ENCODE peak calls at places on chromosomes 13 and 19, in ten cellular contexts. One of them, this sample, is unnamed.

GRCh38 chr19:7478173-7478842 is 10.5 kb downstream of the PEX11G start:
- DNase-seq in psoas muscle: no peak
- DNase-seq in cardiac muscle cell: no peak
- DNase-seq in A549: no peak
- DNase-seq in endodermal cell: no peak
- DNase-seq in esophagus squamous epithelium: no peak
- DNase-seq in fibroblast of pulmonary artery: no peak
- DNase-seq in RWPE1: no peak
- DNase-seq in GM13976: no peak
- DNase-seq in fibroblast of the aortic adventitia: peak
- DNase-seq in this sample: no peak

GRCh38 chr13:44927953-44928352 is 61.3 kb downstream of the NUFIP1 start:
- DNase-seq in psoas muscle: no peak
- DNase-seq in cardiac muscle cell: no peak
- DNase-seq in A549: no peak
- DNase-seq in endodermal cell: no peak
- DNase-seq in esophagus squamous epithelium: no peak
- DNase-seq in fibroblast of pulmonary artery: no peak
- DNase-seq in RWPE1: no peak
- DNase-seq in GM13976: no peak
- DNase-seq in fibroblast of the aortic adventitia: peak
- DNase-seq in this sample: no peak

GRCh38 chr13:100301418-100301817 is 212.5 kb downstream of the PCCA start:
- DNase-seq in psoas muscle: no peak
- DNase-seq in cardiac muscle cell: no peak
- DNase-seq in A549: no peak
- DNase-seq in endodermal cell: no peak
- DNase-seq in esophagus squamous epithelium: no peak
- DNase-seq in fibroblast of pulmonary artery: peak
- DNase-seq in RWPE1: no peak
- DNase-seq in GM13976: no peak
- DNase-seq in fibroblast of the aortic adventitia: no peak
- DNase-seq in this sample: no peak

GRCh38 chr13:35926859-35927530 is 204.2 kb downstream of the DCLK1 start:
- DNase-seq in psoas muscle: no peak
- DNase-seq in cardiac muscle cell: peak
- DNase-seq in A549: no peak
- DNase-seq in endodermal cell: no peak
- DNase-seq in esophagus squamous epithelium: no peak
- DNase-seq in fibroblast of pulmonary artery: no peak
- DNase-seq in RWPE1: no peak
- DNase-seq in GM13976: no peak
- DNase-seq in fibroblast of the aortic adventitia: peak
- DNase-seq in this sample: no peak

GRCh38 chr19:40366697-40367561 is 18.4 kb downstream of the PLD3 start:
- DNase-seq in psoas muscle: no peak
- DNase-seq in cardiac muscle cell: peak
- DNase-seq in A549: no peak
- DNase-seq in endodermal cell: peak
- DNase-seq in esophagus squamous epithelium: no peak
- DNase-seq in fibroblast of pulmonary artery: peak
- DNase-seq in RWPE1: no peak
- DNase-seq in GM13976: no peak
- DNase-seq in fibroblast of the aortic adventitia: no peak
- DNase-seq in this sample: no peak

GRCh38 chr13:113021391-113021790 is 52.4 kb downstream of the MCF2L start:
- DNase-seq in psoas muscle: no peak
- DNase-seq in cardiac muscle cell: no peak
- DNase-seq in A549: no peak
- DNase-seq in endodermal cell: no peak
- DNase-seq in esophagus squamous epithelium: no peak
- DNase-seq in fibroblast of pulmonary artery: no peak
- DNase-seq in RWPE1: no peak
- DNase-seq in GM13976: no peak
- DNase-seq in fibroblast of the aortic adventitia: no peak
- DNase-seq in this sample: no peak

GRCh38 chr19:47135156-47135555 is 4.5 kb downstream of the SAE1 start:
- DNase-seq in psoas muscle: no peak
- DNase-seq in cardiac muscle cell: no peak
- DNase-seq in A549: no peak
- DNase-seq in endodermal cell: no peak
- DNase-seq in esophagus squamous epithelium: no peak
- DNase-seq in fibroblast of pulmonary artery: no peak
- DNase-seq in RWPE1: no peak
- DNase-seq in GM13976: no peak
- DNase-seq in fibroblast of the aortic adventitia: no peak
- DNase-seq in this sample: no peak

GRCh38 chr13:39210961-39211534 is 172.8 kb downstream of the NHLRC3 start:
- DNase-seq in psoas muscle: no peak
- DNase-seq in cardiac muscle cell: no peak
- DNase-seq in A549: no peak
- DNase-seq in endodermal cell: no peak
- DNase-seq in esophagus squamous epithelium: no peak
- DNase-seq in fibroblast of pulmonary artery: no peak
- DNase-seq in RWPE1: no peak
- DNase-seq in GM13976: no peak
- DNase-seq in fibroblast of the aortic adventitia: no peak
- DNase-seq in this sample: no peak

GRCh38 chr19:45607071-45608029 is 5.3 kb upstream of the GPR4 start:
- DNase-seq in psoas muscle: peak
- DNase-seq in cardiac muscle cell: peak
- DNase-seq in A549: peak
- DNase-seq in endodermal cell: peak
- DNase-seq in esophagus squamous epithelium: no peak
- DNase-seq in fibroblast of pulmonary artery: peak
- DNase-seq in RWPE1: peak
- DNase-seq in GM13976: peak
- DNase-seq in fibroblast of the aortic adventitia: peak
- DNase-seq in this sample: peak

GRCh38 chr19:10339380-10339960 is at the start of gene ICAM3:
- DNase-seq in psoas muscle: no peak
- DNase-seq in cardiac muscle cell: no peak
- DNase-seq in A549: no peak
- DNase-seq in endodermal cell: peak
- DNase-seq in esophagus squamous epithelium: no peak
- DNase-seq in fibroblast of pulmonary artery: no peak
- DNase-seq in RWPE1: no peak
- DNase-seq in GM13976: peak
- DNase-seq in fibroblast of the aortic adventitia: no peak
- DNase-seq in this sample: no peak

GRCh38 chr13:75478659-75479058 is 3.3 kb downstream of the TBC1D4 start:
- DNase-seq in psoas muscle: no peak
- DNase-seq in cardiac muscle cell: no peak
- DNase-seq in A549: no peak
- DNase-seq in endodermal cell: no peak
- DNase-seq in esophagus squamous epithelium: no peak
- DNase-seq in fibroblast of pulmonary artery: no peak
- DNase-seq in RWPE1: no peak
- DNase-seq in GM13976: no peak
- DNase-seq in fibroblast of the aortic adventitia: no peak
- DNase-seq in this sample: no peak

GRCh38 chr19:28486934-28487333 is 726.0 kb downstream of the UQCRFS1 start:
- DNase-seq in psoas muscle: no peak
- DNase-seq in cardiac muscle cell: no peak
- DNase-seq in A549: no peak
- DNase-seq in endodermal cell: no peak
- DNase-seq in esophagus squamous epithelium: no peak
- DNase-seq in fibroblast of pulmonary artery: no peak
- DNase-seq in RWPE1: no peak
- DNase-seq in GM13976: no peak
- DNase-seq in fibroblast of the aortic adventitia: no peak
- DNase-seq in this sample: no peak

GRCh38 chr13:43242040-43242439 is 218.7 kb downstream of the DNAJC15 start:
- DNase-seq in psoas muscle: no peak
- DNase-seq in cardiac muscle cell: no peak
- DNase-seq in A549: no peak
- DNase-seq in endodermal cell: no peak
- DNase-seq in esophagus squamous epithelium: no peak
- DNase-seq in fibroblast of pulmonary artery: no peak
- DNase-seq in RWPE1: no peak
- DNase-seq in GM13976: no peak
- DNase-seq in fibroblast of the aortic adventitia: no peak
- DNase-seq in this sample: no peak

GRCh38 chr19:16067205-16067938 is 8.9 kb upstream of the TPM4 start:
- DNase-seq in psoas muscle: peak
- DNase-seq in cardiac muscle cell: peak
- DNase-seq in A549: no peak
- DNase-seq in endodermal cell: no peak
- DNase-seq in esophagus squamous epithelium: no peak
- DNase-seq in fibroblast of pulmonary artery: peak
- DNase-seq in RWPE1: peak
- DNase-seq in GM13976: no peak
- DNase-seq in fibroblast of the aortic adventitia: peak
- DNase-seq in this sample: no peak

GRCh38 chr19:53045536-53045935 is 996 bp downstream of the ERVV-2 start:
- DNase-seq in psoas muscle: no peak
- DNase-seq in cardiac muscle cell: no peak
- DNase-seq in A549: no peak
- DNase-seq in endodermal cell: no peak
- DNase-seq in esophagus squamous epithelium: no peak
- DNase-seq in fibroblast of pulmonary artery: no peak
- DNase-seq in RWPE1: no peak
- DNase-seq in GM13976: no peak
- DNase-seq in fibroblast of the aortic adventitia: no peak
- DNase-seq in this sample: peak

GRCh38 chr19:35046461-35046860 is 4.9 kb downstream of the HPN start:
- DNase-seq in psoas muscle: no peak
- DNase-seq in cardiac muscle cell: no peak
- DNase-seq in A549: no peak
- DNase-seq in endodermal cell: no peak
- DNase-seq in esophagus squamous epithelium: no peak
- DNase-seq in fibroblast of pulmonary artery: no peak
- DNase-seq in RWPE1: no peak
- DNase-seq in GM13976: no peak
- DNase-seq in fibroblast of the aortic adventitia: no peak
- DNase-seq in this sample: no peak

GRCh38 chr13:30752201-30752797 is 17.0 kb downstream of the ALOX5AP start:
- DNase-seq in psoas muscle: peak
- DNase-seq in cardiac muscle cell: peak
- DNase-seq in A549: no peak
- DNase-seq in endodermal cell: no peak
- DNase-seq in esophagus squamous epithelium: no peak
- DNase-seq in fibroblast of pulmonary artery: no peak
- DNase-seq in RWPE1: no peak
- DNase-seq in GM13976: no peak
- DNase-seq in fibroblast of the aortic adventitia: peak
- DNase-seq in this sample: peak

DNA sequence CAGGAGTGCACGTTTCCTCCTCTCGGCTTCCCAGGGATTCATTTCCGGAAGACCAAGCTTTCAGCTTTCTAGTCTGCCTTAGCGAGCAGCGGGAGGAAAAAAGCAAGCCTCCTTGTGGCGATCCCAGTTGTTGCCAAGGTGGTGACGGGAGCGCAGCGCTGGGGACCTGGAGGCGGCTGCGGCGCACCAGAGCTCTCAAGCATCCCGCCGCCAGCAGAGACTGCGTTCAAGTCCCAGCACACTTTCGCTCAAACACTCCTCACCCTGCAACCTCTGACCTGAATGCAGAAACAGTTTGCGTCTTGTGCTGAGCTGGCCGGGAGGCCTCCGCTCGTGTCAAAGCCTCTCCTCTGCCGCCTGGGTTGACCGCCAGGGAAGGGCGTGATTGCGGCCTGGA is 4.9 kb downstream of the GSX1 start:
- DNase-seq in psoas muscle: no peak
- DNase-seq in cardiac muscle cell: peak
- DNase-seq in A549: peak
- DNase-seq in endodermal cell: peak
- DNase-seq in esophagus squamous epithelium: no peak
- DNase-seq in fibroblast of pulmonary artery: peak
- DNase-seq in RWPE1: peak
- DNase-seq in GM13976: no peak
- DNase-seq in fibroblast of the aortic adventitia: peak
- DNase-seq in this sample: no peak
- TF ChIP-seq CTCF in psoas muscle: no peak
- TF ChIP-seq CTCF in cardiac muscle cell: peak
- TF ChIP-seq CTCF in A549: no peak
- TF ChIP-seq CTCF in endodermal cell: peak
- TF ChIP-seq CTCF in esophagus squamous epithelium: no peak
- TF ChIP-seq CTCF in fibroblast of pulmonary artery: peak
- TF ChIP-seq CTCF in RWPE1: no peak
- TF ChIP-seq CTCF in GM13976: no peak
- TF ChIP-seq CTCF in fibroblast of the aortic adventitia: peak
- TF ChIP-seq CTCF in this sample: no peak

GRCh38 chr19:11984986-11985385 is 20.1 kb downstream of the ZNF763 start:
- DNase-seq in psoas muscle: no peak
- DNase-seq in cardiac muscle cell: no peak
- DNase-seq in A549: no peak
- DNase-seq in endodermal cell: peak
- DNase-seq in esophagus squamous epithelium: no peak
- DNase-seq in fibroblast of pulmonary artery: no peak
- DNase-seq in RWPE1: no peak
- DNase-seq in GM13976: peak
- DNase-seq in fibroblast of the aortic adventitia: no peak
- DNase-seq in this sample: no peak
- TF ChIP-seq CTCF in psoas muscle: no peak
- TF ChIP-seq CTCF in cardiac muscle cell: peak
- TF ChIP-seq CTCF in A549: no peak
- TF ChIP-seq CTCF in endodermal cell: peak
- TF ChIP-seq CTCF in esophagus squamous epithelium: no peak
- TF ChIP-seq CTCF in fibroblast of pulmonary artery: no peak
- TF ChIP-seq CTCF in RWPE1: no peak
- TF ChIP-seq CTCF in GM13976: no peak
- TF ChIP-seq CTCF in fibroblast of the aortic adventitia: no peak
- TF ChIP-seq CTCF in this sample: peak

DNA sequence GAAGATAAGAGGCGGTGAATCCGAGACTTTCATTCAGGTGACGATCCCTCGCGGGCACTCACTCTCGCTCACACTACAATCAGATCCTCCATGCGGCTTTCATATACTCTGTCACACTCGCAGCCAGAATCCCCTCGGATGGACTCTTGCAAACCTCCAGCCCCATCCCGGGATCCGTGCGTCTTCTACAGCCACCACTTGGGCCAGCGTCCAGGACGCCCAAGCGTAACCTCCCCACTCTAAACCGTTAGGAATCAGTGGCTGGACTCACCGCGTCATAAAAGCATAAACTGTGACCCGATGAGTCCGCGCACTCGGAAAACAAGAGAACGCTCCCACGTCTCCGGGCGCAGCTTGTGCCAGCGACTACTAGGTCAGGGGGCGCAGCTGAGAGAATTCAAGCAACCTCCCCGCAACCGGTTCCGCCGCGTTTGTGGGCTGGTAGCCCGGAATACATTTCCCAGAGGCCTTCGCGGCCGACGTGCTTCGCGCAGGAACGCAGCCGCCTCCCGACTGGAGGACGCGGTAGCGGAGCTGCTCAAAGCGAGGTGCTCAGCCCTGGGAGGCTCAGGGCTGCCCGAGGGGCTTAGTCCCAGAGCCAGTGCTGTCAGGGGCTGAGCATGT is 27.6 kb downstream of the ZNF607 start:
- DNase-seq in psoas muscle: peak
- DNase-seq in cardiac muscle cell: peak
- DNase-seq in A549: no peak
- DNase-seq in endodermal cell: peak
- DNase-seq in esophagus squamous epithelium: peak
- DNase-seq in fibroblast of pulmonary artery: peak
- DNase-seq in RWPE1: peak
- DNase-seq in GM13976: peak
- DNase-seq in fibroblast of the aortic adventitia: peak
- DNase-seq in this sample: peak
- TF ChIP-seq CTCF in psoas muscle: no peak
- TF ChIP-seq CTCF in cardiac muscle cell: no peak
- TF ChIP-seq CTCF in A549: no peak
- TF ChIP-seq CTCF in endodermal cell: peak
- TF ChIP-seq CTCF in esophagus squamous epithelium: no peak
- TF ChIP-seq CTCF in fibroblast of pulmonary artery: no peak
- TF ChIP-seq CTCF in RWPE1: no peak
- TF ChIP-seq CTCF in GM13976: no peak
- TF ChIP-seq CTCF in fibroblast of the aortic adventitia: no peak
- TF ChIP-seq CTCF in this sample: peak

GRCh38 chr19:42179501-42179817 is 38.0 kb downstream of the DEDD2 start:
- DNase-seq in psoas muscle: no peak
- DNase-seq in cardiac muscle cell: no peak
- DNase-seq in A549: no peak
- DNase-seq in endodermal cell: no peak
- DNase-seq in esophagus squamous epithelium: no peak
- DNase-seq in fibroblast of pulmonary artery: no peak
- DNase-seq in RWPE1: no peak
- DNase-seq in GM13976: no peak
- DNase-seq in fibroblast of the aortic adventitia: no peak
- DNase-seq in this sample: no peak
- TF ChIP-seq CTCF in psoas muscle: no peak
- TF ChIP-seq CTCF in cardiac muscle cell: no peak
- TF ChIP-seq CTCF in A549: no peak
- TF ChIP-seq CTCF in endodermal cell: peak
- TF ChIP-seq CTCF in esophagus squamous epithelium: no peak
- TF ChIP-seq CTCF in fibroblast of pulmonary artery: no peak
- TF ChIP-seq CTCF in RWPE1: no peak
- TF ChIP-seq CTCF in GM13976: no peak
- TF ChIP-seq CTCF in fibroblast of the aortic adventitia: no peak
- TF ChIP-seq CTCF in this sample: no peak

This sample was measured in D721Med.